ENCODE peak calls at places on chromosomes 7 and 10, in six cellular contexts. F, M, C, Y, H and K are unnamed samples.
A peak's percentile ranks its signal among the peaks of the same experiment; 100 is the strongest.

GRCh38 chr7:156445997-156446761 is 194.4 kb upstream of the RNF32 start:
- DNase-seq in F (no peak), M (no peak), C (no peak), Y (no peak), H (no peak), K (no peak)

GRCh38 chr7:35624299-35625186 is 70.4 kb downstream of the HERPUD2 start:
- DNase-seq in F (peak; percentile 37), M (no peak), C (no peak), Y (peak; percentile 39), H (no peak), K (peak; percentile 34)

GRCh38 chr7:620052-620451 is 100.4 kb upstream of the PDGFA start:
- DNase-seq in F (peak; percentile 79), M (no peak), C (no peak), Y (peak; percentile 44), H (no peak), K (no peak)

GRCh38 chr7:70177166-70177565 is 578.9 kb downstream of the AUTS2 start:
- DNase-seq in F (peak; percentile 36), M (no peak), C (no peak), Y (no peak), H (no peak), K (no peak)

GRCh38 chr7:80954181-80954580 is 35.3 kb upstream of the SEMA3C start:
- DNase-seq in F (no peak), M (no peak), C (no peak), Y (no peak), H (no peak), K (no peak)

GRCh38 chr7:100430450-100431285 is 1.0 kb downstream of the MEPCE start:
- DNase-seq in F (no peak), M (peak; percentile 22), C (no peak), Y (peak; percentile 82), H (no peak), K (peak; percentile 49)

GRCh38 chr10:122499012-122499411 is 37.7 kb downstream of the HTRA1 start:
- DNase-seq in F (no peak), M (no peak), C (no peak), Y (no peak), H (no peak), K (peak; percentile 69)

GRCh38 chr10:13987472-13987871 is 343.3 kb downstream of the FRMD4A start:
- DNase-seq in F (peak; percentile 49), M (no peak), C (no peak), Y (peak; percentile 79), H (no peak), K (no peak)

GRCh38 chr7:101813414-101814019 is 3.9 kb upstream of the CUX1 start:
- DNase-seq in F (no peak), M (no peak), C (no peak), Y (no peak), H (no peak), K (no peak)

GRCh38 chr10:72310636-72311035 is 36.9 kb downstream of the DDIT4 start:
- DNase-seq in F (peak; percentile 57), M (no peak), C (no peak), Y (no peak), H (no peak), K (peak; percentile 64)

GRCh38 chr7:140027866-140028265 is 34.9 kb downstream of the PARP12 start:
- DNase-seq in F (no peak), M (no peak), C (no peak), Y (no peak), H (no peak), K (no peak)

GRCh38 chr7:113267885-113268284 is 149.5 kb upstream of the SMIM30 start:
- DNase-seq in F (peak; percentile 6), M (no peak), C (no peak), Y (no peak), H (no peak), K (no peak)

GRCh38 chr7:100547872-100548271 is 8.9 kb downstream of the AGFG2 start:
- DNase-seq in F (no peak), M (no peak), C (no peak), Y (no peak), H (no peak), K (no peak)

GRCh38 chr7:96481831-96482230 is 159.9 kb upstream of the SLC25A13 start:
- DNase-seq in F (no peak), M (no peak), C (no peak), Y (no peak), H (no peak), K (no peak)

GRCh38 chr10:37713642-37714041 is 143.8 kb downstream of the ZNF248 start:
- DNase-seq in F (no peak), M (no peak), C (no peak), Y (no peak), H (no peak), K (no peak)

GRCh38 chr7:127000725-127001124 is 252.0 kb downstream of the GRM8 start:
- DNase-seq in F (no peak), M (no peak), C (no peak), Y (no peak), H (no peak), K (no peak)

GRCh38 chr7:83640731-83641533 is 8.0 kb downstream of the SEMA3E start:
- DNase-seq in F (no peak), M (no peak), C (no peak), Y (no peak), H (no peak), K (no peak)

GRCh38 chr7:75725306-75725705 is 13.4 kb downstream of the HIP1 start:
- DNase-seq in F (no peak), M (no peak), C (no peak), Y (no peak), H (no peak), K (no peak)

GRCh38 chr10:30063098-30063497 is 3.7 kb upstream of the JCAD start:
- DNase-seq in F (no peak), M (no peak), C (no peak), Y (no peak), H (no peak), K (no peak)

GRCh38 chr10:416091-416515 is 273.4 kb downstream of the DIP2C start:
- DNase-seq in F (no peak), M (no peak), C (no peak), Y (no peak), H (no peak), K (no peak)

GRCh38 chr7:31343516-31344305 is 3.2 kb upstream of the NEUROD6 start:
- DNase-seq in F (no peak), M (no peak), C (no peak), Y (no peak), H (no peak), K (no peak)

GRCh38 chr10:86757110-86757790 is 831 bp downstream of the BMPR1A start:
- DNase-seq in F (peak; percentile 45), M (no peak), C (no peak), Y (peak; percentile 80), H (no peak), K (peak; percentile 60)

GRCh38 chr10:114021135-114021534 is 22.5 kb upstream of the ADRB1 start:
- DNase-seq in F (no peak), M (no peak), C (no peak), Y (no peak), H (no peak), K (no peak)

GRCh38 chr7:111138196-111138569 is 47.3 kb downstream of the LRRN3 start:
- DNase-seq in F (peak; percentile 39), M (peak; percentile 10), C (no peak), Y (peak; percentile 13), H (no peak), K (peak; percentile 50)

GRCh38 chr7:93968911-93969620 is 35.1 kb downstream of the BET1 start:
- DNase-seq in F (no peak), M (no peak), C (no peak), Y (no peak), H (no peak), K (no peak)

GRCh38 chr7:33900501-33900900 is 4.8 kb upstream of the BMPER start:
- DNase-seq in F (peak; percentile 50), M (no peak), C (no peak), Y (no peak), H (no peak), K (no peak)

GRCh38 chr7:600935-601334 is 81.3 kb upstream of the PDGFA start:
- DNase-seq in F (no peak), M (no peak), C (no peak), Y (no peak), H (no peak), K (no peak)

GRCh38 chr7:118264836-118265235 is 40.3 kb downstream of the ANKRD7 start:
- DNase-seq in F (peak; percentile 32), M (no peak), C (no peak), Y (no peak), H (no peak), K (no peak)